ENCODE peak calls at places on chromosomes 12 and 14, in eight cellular contexts. One of them, this sample, is unnamed.

GRCh38 chr12:356276-356988 is 32.7 kb downstream of the KDM5A start:
- DNase-seq in HS-27A: no peak
- DNase-seq in mucosa of gallbladder: no peak
- DNase-seq in progenitor cell of endocrine pancreas: no peak
- DNase-seq in heart left ventricle: no peak
- DNase-seq in stimulated activated naive B cell treated with anti-CD40 and anti-IgM and Interleukin-4, amounts not matched to agents 10 μg/mL and 1 μg/mL and 100 μg/mL, for 72 hours: no peak
- DNase-seq in RPMI7951: peak
- DNase-seq in NCI-H2107: no peak
- DNase-seq in this sample: no peak

GRCh38 chr12:60805340-60805739 is 1209.5 kb downstream of the SLC16A7 start:
- DNase-seq in RPMI7951: no peak
- DNase-seq in mucosa of gallbladder: no peak
- DNase-seq in HS-27A: no peak
- DNase-seq in stimulated activated naive B cell treated with anti-CD40 and anti-IgM and Interleukin-4, amounts not matched to agents 10 μg/mL and 1 μg/mL and 100 μg/mL, for 72 hours: no peak
- DNase-seq in progenitor cell of endocrine pancreas: no peak
- DNase-seq in NCI-H2107: no peak
- DNase-seq in heart left ventricle: no peak
- DNase-seq in this sample: no peak

GRCh38 chr12:9702239-9702638 is 30.7 kb downstream of the CLECL1 start:
- DNase-seq in stimulated activated naive B cell treated with anti-CD40 and anti-IgM and Interleukin-4, amounts not matched to agents 10 μg/mL and 1 μg/mL and 100 μg/mL, for 72 hours: no peak
- DNase-seq in RPMI7951: no peak
- DNase-seq in heart left ventricle: no peak
- DNase-seq in progenitor cell of endocrine pancreas: no peak
- DNase-seq in NCI-H2107: no peak
- DNase-seq in mucosa of gallbladder: no peak
- DNase-seq in HS-27A: no peak
- DNase-seq in this sample: no peak

GRCh38 chr14:53744846-53745245 is 211.8 kb downstream of the BMP4 start:
- DNase-seq in mucosa of gallbladder: no peak
- DNase-seq in heart left ventricle: no peak
- DNase-seq in progenitor cell of endocrine pancreas: no peak
- DNase-seq in NCI-H2107: no peak
- DNase-seq in HS-27A: no peak
- DNase-seq in stimulated activated naive B cell treated with anti-CD40 and anti-IgM and Interleukin-4, amounts not matched to agents 10 μg/mL and 1 μg/mL and 100 μg/mL, for 72 hours: no peak
- DNase-seq in RPMI7951: no peak
- DNase-seq in this sample: no peak

GRCh38 chr12:109264095-109264942 is 44.8 kb downstream of the FOXN4 start:
- DNase-seq in HS-27A: no peak
- DNase-seq in RPMI7951: peak
- DNase-seq in NCI-H2107: peak
- DNase-seq in stimulated activated naive B cell treated with anti-CD40 and anti-IgM and Interleukin-4, amounts not matched to agents 10 μg/mL and 1 μg/mL and 100 μg/mL, for 72 hours: no peak
- DNase-seq in heart left ventricle: peak
- DNase-seq in mucosa of gallbladder: peak
- DNase-seq in progenitor cell of endocrine pancreas: peak
- DNase-seq in this sample: peak

GRCh38 chr14:91350813-91351507 is 66.7 kb downstream of the CCDC88C start:
- DNase-seq in heart left ventricle: no peak
- DNase-seq in mucosa of gallbladder: no peak
- DNase-seq in NCI-H2107: no peak
- DNase-seq in stimulated activated naive B cell treated with anti-CD40 and anti-IgM and Interleukin-4, amounts not matched to agents 10 μg/mL and 1 μg/mL and 100 μg/mL, for 72 hours: no peak
- DNase-seq in progenitor cell of endocrine pancreas: no peak
- DNase-seq in RPMI7951: no peak
- DNase-seq in HS-27A: no peak
- DNase-seq in this sample: no peak

GRCh38 chr12:6178981-6179761 is 21.0 kb upstream of the CD9 start:
- DNase-seq in progenitor cell of endocrine pancreas: no peak
- DNase-seq in heart left ventricle: no peak
- DNase-seq in mucosa of gallbladder: no peak
- DNase-seq in HS-27A: no peak
- DNase-seq in NCI-H2107: no peak
- DNase-seq in RPMI7951: peak
- DNase-seq in stimulated activated naive B cell treated with anti-CD40 and anti-IgM and Interleukin-4, amounts not matched to agents 10 μg/mL and 1 μg/mL and 100 μg/mL, for 72 hours: no peak
- DNase-seq in this sample: no peak

GRCh38 chr12:48296586-48297396 is 53.9 kb downstream of the ZNF641 start:
- DNase-seq in heart left ventricle: peak
- DNase-seq in HS-27A: no peak
- DNase-seq in mucosa of gallbladder: peak
- DNase-seq in NCI-H2107: peak
- DNase-seq in RPMI7951: peak
- DNase-seq in progenitor cell of endocrine pancreas: peak
- DNase-seq in stimulated activated naive B cell treated with anti-CD40 and anti-IgM and Interleukin-4, amounts not matched to agents 10 μg/mL and 1 μg/mL and 100 μg/mL, for 72 hours: peak
- DNase-seq in this sample: no peak

GRCh38 chr14:86003998-86004397 is 474.1 kb downstream of the FLRT2 start:
- DNase-seq in RPMI7951: no peak
- DNase-seq in HS-27A: no peak
- DNase-seq in heart left ventricle: no peak
- DNase-seq in NCI-H2107: no peak
- DNase-seq in progenitor cell of endocrine pancreas: no peak
- DNase-seq in mucosa of gallbladder: no peak
- DNase-seq in stimulated activated naive B cell treated with anti-CD40 and anti-IgM and Interleukin-4, amounts not matched to agents 10 μg/mL and 1 μg/mL and 100 μg/mL, for 72 hours: no peak
- DNase-seq in this sample: no peak

GRCh38 chr14:67420102-67420739 is 8.3 kb upstream of the PLEK2 start:
- DNase-seq in progenitor cell of endocrine pancreas: no peak
- DNase-seq in heart left ventricle: no peak
- DNase-seq in NCI-H2107: no peak
- DNase-seq in stimulated activated naive B cell treated with anti-CD40 and anti-IgM and Interleukin-4, amounts not matched to agents 10 μg/mL and 1 μg/mL and 100 μg/mL, for 72 hours: no peak
- DNase-seq in HS-27A: no peak
- DNase-seq in RPMI7951: no peak
- DNase-seq in mucosa of gallbladder: no peak
- DNase-seq in this sample: no peak

GRCh38 chr12:85805654-85806053 is 30.6 kb downstream of the RASSF9 start:
- DNase-seq in NCI-H2107: no peak
- DNase-seq in HS-27A: no peak
- DNase-seq in heart left ventricle: peak
- DNase-seq in RPMI7951: peak
- DNase-seq in stimulated activated naive B cell treated with anti-CD40 and anti-IgM and Interleukin-4, amounts not matched to agents 10 μg/mL and 1 μg/mL and 100 μg/mL, for 72 hours: no peak
- DNase-seq in progenitor cell of endocrine pancreas: no peak
- DNase-seq in mucosa of gallbladder: no peak
- DNase-seq in this sample: peak

GRCh38 chr12:34396006-34396860 is 373.9 kb downstream of the ALG10 start:
- DNase-seq in NCI-H2107: no peak
- DNase-seq in progenitor cell of endocrine pancreas: peak
- DNase-seq in HS-27A: no peak
- DNase-seq in RPMI7951: no peak
- DNase-seq in mucosa of gallbladder: peak
- DNase-seq in stimulated activated naive B cell treated with anti-CD40 and anti-IgM and Interleukin-4, amounts not matched to agents 10 μg/mL and 1 μg/mL and 100 μg/mL, for 72 hours: no peak
- DNase-seq in heart left ventricle: no peak
- DNase-seq in this sample: no peak

GRCh38 chr12:14442221-14442881 is 76.9 kb downstream of the ATF7IP start:
- DNase-seq in progenitor cell of endocrine pancreas: no peak
- DNase-seq in stimulated activated naive B cell treated with anti-CD40 and anti-IgM and Interleukin-4, amounts not matched to agents 10 μg/mL and 1 μg/mL and 100 μg/mL, for 72 hours: no peak
- DNase-seq in mucosa of gallbladder: no peak
- DNase-seq in NCI-H2107: no peak
- DNase-seq in heart left ventricle: no peak
- DNase-seq in RPMI7951: no peak
- DNase-seq in HS-27A: no peak
- DNase-seq in this sample: no peak

GRCh38 chr14:103155013-103155412 is 31.8 kb downstream of the TNFAIP2 start:
- DNase-seq in NCI-H2107: no peak
- DNase-seq in RPMI7951: peak
- DNase-seq in progenitor cell of endocrine pancreas: no peak
- DNase-seq in heart left ventricle: peak
- DNase-seq in stimulated activated naive B cell treated with anti-CD40 and anti-IgM and Interleukin-4, amounts not matched to agents 10 μg/mL and 1 μg/mL and 100 μg/mL, for 72 hours: no peak
- DNase-seq in HS-27A: peak
- DNase-seq in mucosa of gallbladder: peak
- DNase-seq in this sample: peak

GRCh38 chr12:52032431-52032796 is 18.8 kb upstream of the NR4A1 start:
- DNase-seq in HS-27A: no peak
- DNase-seq in mucosa of gallbladder: peak
- DNase-seq in heart left ventricle: peak
- DNase-seq in stimulated activated naive B cell treated with anti-CD40 and anti-IgM and Interleukin-4, amounts not matched to agents 10 μg/mL and 1 μg/mL and 100 μg/mL, for 72 hours: no peak
- DNase-seq in RPMI7951: peak
- DNase-seq in NCI-H2107: no peak
- DNase-seq in progenitor cell of endocrine pancreas: no peak
- DNase-seq in this sample: peak

GRCh38 chr12:8678661-8679111 is 16.1 kb upstream of the MFAP5 start:
- DNase-seq in progenitor cell of endocrine pancreas: no peak
- DNase-seq in NCI-H2107: no peak
- DNase-seq in heart left ventricle: no peak
- DNase-seq in RPMI7951: no peak
- DNase-seq in HS-27A: no peak
- DNase-seq in mucosa of gallbladder: no peak
- DNase-seq in stimulated activated naive B cell treated with anti-CD40 and anti-IgM and Interleukin-4, amounts not matched to agents 10 μg/mL and 1 μg/mL and 100 μg/mL, for 72 hours: no peak
- DNase-seq in this sample: no peak

GRCh38 chr14:100784523-100785337 is 41.2 kb upstream of the MEG3 start:
- DNase-seq in NCI-H2107: no peak
- DNase-seq in heart left ventricle: no peak
- DNase-seq in stimulated activated naive B cell treated with anti-CD40 and anti-IgM and Interleukin-4, amounts not matched to agents 10 μg/mL and 1 μg/mL and 100 μg/mL, for 72 hours: no peak
- DNase-seq in HS-27A: no peak
- DNase-seq in progenitor cell of endocrine pancreas: no peak
- DNase-seq in mucosa of gallbladder: no peak
- DNase-seq in RPMI7951: no peak
- DNase-seq in this sample: no peak

GRCh38 chr12:52753283-52753682 is 23.9 kb downstream of the KRT76 start:
- DNase-seq in HS-27A: no peak
- DNase-seq in mucosa of gallbladder: no peak
- DNase-seq in heart left ventricle: no peak
- DNase-seq in NCI-H2107: no peak
- DNase-seq in RPMI7951: no peak
- DNase-seq in stimulated activated naive B cell treated with anti-CD40 and anti-IgM and Interleukin-4, amounts not matched to agents 10 μg/mL and 1 μg/mL and 100 μg/mL, for 72 hours: no peak
- DNase-seq in progenitor cell of endocrine pancreas: no peak
- DNase-seq in this sample: no peak

GRCh38 chr14:62117718-62118164 is 355.5 kb downstream of the SNAPC1 start:
- DNase-seq in RPMI7951: no peak
- DNase-seq in NCI-H2107: no peak
- DNase-seq in heart left ventricle: no peak
- DNase-seq in mucosa of gallbladder: no peak
- DNase-seq in stimulated activated naive B cell treated with anti-CD40 and anti-IgM and Interleukin-4, amounts not matched to agents 10 μg/mL and 1 μg/mL and 100 μg/mL, for 72 hours: no peak
- DNase-seq in HS-27A: no peak
- DNase-seq in progenitor cell of endocrine pancreas: no peak
- DNase-seq in this sample: no peak

GRCh38 chr12:46357438-46358324 is 14.9 kb downstream of the SLC38A2 start:
- DNase-seq in mucosa of gallbladder: no peak
- DNase-seq in NCI-H2107: no peak
- DNase-seq in RPMI7951: peak
- DNase-seq in heart left ventricle: no peak
- DNase-seq in stimulated activated naive B cell treated with anti-CD40 and anti-IgM and Interleukin-4, amounts not matched to agents 10 μg/mL and 1 μg/mL and 100 μg/mL, for 72 hours: no peak
- DNase-seq in HS-27A: peak
- DNase-seq in progenitor cell of endocrine pancreas: no peak
- DNase-seq in this sample: no peak

GRCh38 chr14:102727336-102728095 is 49.7 kb upstream of the TRAF3 start:
- DNase-seq in heart left ventricle: no peak
- DNase-seq in NCI-H2107: no peak
- DNase-seq in mucosa of gallbladder: no peak
- DNase-seq in RPMI7951: no peak
- DNase-seq in stimulated activated naive B cell treated with anti-CD40 and anti-IgM and Interleukin-4, amounts not matched to agents 10 μg/mL and 1 μg/mL and 100 μg/mL, for 72 hours: no peak
- DNase-seq in HS-27A: no peak
- DNase-seq in progenitor cell of endocrine pancreas: no peak
- DNase-seq in this sample: no peak

GRCh38 chr14:92259613-92260357 is 63.2 kb upstream of the SLC24A4 start:
- DNase-seq in progenitor cell of endocrine pancreas: no peak
- DNase-seq in stimulated activated naive B cell treated with anti-CD40 and anti-IgM and Interleukin-4, amounts not matched to agents 10 μg/mL and 1 μg/mL and 100 μg/mL, for 72 hours: peak
- DNase-seq in heart left ventricle: no peak
- DNase-seq in HS-27A: no peak
- DNase-seq in mucosa of gallbladder: no peak
- DNase-seq in RPMI7951: no peak
- DNase-seq in NCI-H2107: no peak
- DNase-seq in this sample: no peak

GRCh38 chr12:53827306-53827705 is 75.5 kb upstream of the CISTR start:
- DNase-seq in progenitor cell of endocrine pancreas: no peak
- DNase-seq in mucosa of gallbladder: no peak
- DNase-seq in stimulated activated naive B cell treated with anti-CD40 and anti-IgM and Interleukin-4, amounts not matched to agents 10 μg/mL and 1 μg/mL and 100 μg/mL, for 72 hours: no peak
- DNase-seq in RPMI7951: no peak
- DNase-seq in heart left ventricle: no peak
- DNase-seq in HS-27A: no peak
- DNase-seq in NCI-H2107: no peak
- DNase-seq in this sample: no peak

GRCh38 chr14:103905861-103906456 is 22.3 kb upstream of the TDRD9 start:
- DNase-seq in stimulated activated naive B cell treated with anti-CD40 and anti-IgM and Interleukin-4, amounts not matched to agents 10 μg/mL and 1 μg/mL and 100 μg/mL, for 72 hours: no peak
- DNase-seq in heart left ventricle: no peak
- DNase-seq in mucosa of gallbladder: no peak
- DNase-seq in NCI-H2107: no peak
- DNase-seq in RPMI7951: no peak
- DNase-seq in progenitor cell of endocrine pancreas: no peak
- DNase-seq in HS-27A: no peak
- DNase-seq in this sample: no peak

GRCh38 chr12:54175130-54175963 is 13.4 kb downstream of the SMUG1 start:
- DNase-seq in NCI-H2107: no peak
- DNase-seq in RPMI7951: no peak
- DNase-seq in mucosa of gallbladder: no peak
- DNase-seq in HS-27A: no peak
- DNase-seq in stimulated activated naive B cell treated with anti-CD40 and anti-IgM and Interleukin-4, amounts not matched to agents 10 μg/mL and 1 μg/mL and 100 μg/mL, for 72 hours: no peak
- DNase-seq in heart left ventricle: no peak
- DNase-seq in progenitor cell of endocrine pancreas: no peak
- DNase-seq in this sample: no peak

GRCh38 chr12:42725839-42726238 is 136.3 kb upstream of the PRICKLE1 start:
- DNase-seq in mucosa of gallbladder: no peak
- DNase-seq in stimulated activated naive B cell treated with anti-CD40 and anti-IgM and Interleukin-4, amounts not matched to agents 10 μg/mL and 1 μg/mL and 100 μg/mL, for 72 hours: no peak
- DNase-seq in NCI-H2107: no peak
- DNase-seq in HS-27A: peak
- DNase-seq in progenitor cell of endocrine pancreas: no peak
- DNase-seq in heart left ventricle: no peak
- DNase-seq in RPMI7951: peak
- DNase-seq in this sample: peak

GRCh38 chr12:112837629-112838191 is 46.2 kb downstream of the RPH3A start:
- DNase-seq in mucosa of gallbladder: no peak
- DNase-seq in heart left ventricle: no peak
- DNase-seq in NCI-H2107: no peak
- DNase-seq in RPMI7951: peak
- DNase-seq in progenitor cell of endocrine pancreas: no peak
- DNase-seq in HS-27A: no peak
- DNase-seq in stimulated activated naive B cell treated with anti-CD40 and anti-IgM and Interleukin-4, amounts not matched to agents 10 μg/mL and 1 μg/mL and 100 μg/mL, for 72 hours: no peak
- DNase-seq in this sample: no peak

GRCh38 chr12:6201199-6201608 is 1.0 kb downstream of the CD9 start:
- DNase-seq in mucosa of gallbladder: no peak
- DNase-seq in RPMI7951: no peak
- DNase-seq in NCI-H2107: no peak
- DNase-seq in heart left ventricle: no peak
- DNase-seq in HS-27A: no peak
- DNase-seq in stimulated activated naive B cell treated with anti-CD40 and anti-IgM and Interleukin-4, amounts not matched to agents 10 μg/mL and 1 μg/mL and 100 μg/mL, for 72 hours: no peak
- DNase-seq in progenitor cell of endocrine pancreas: no peak
- DNase-seq in this sample: peak

GRCh38 chr12:111756196-111756595 is 10.5 kb upstream of the ALDH2 start:
- DNase-seq in stimulated activated naive B cell treated with anti-CD40 and anti-IgM and Interleukin-4, amounts not matched to agents 10 μg/mL and 1 μg/mL and 100 μg/mL, for 72 hours: no peak
- DNase-seq in HS-27A: no peak
- DNase-seq in heart left ventricle: no peak
- DNase-seq in mucosa of gallbladder: no peak
- DNase-seq in RPMI7951: no peak
- DNase-seq in progenitor cell of endocrine pancreas: no peak
- DNase-seq in NCI-H2107: no peak
- DNase-seq in this sample: no peak

GRCh38 chr12:21220266-21220665 is 89.3 kb downstream of the SLCO1B1 start:
- DNase-seq in heart left ventricle: no peak
- DNase-seq in mucosa of gallbladder: no peak
- DNase-seq in NCI-H2107: no peak
- DNase-seq in stimulated activated naive B cell treated with anti-CD40 and anti-IgM and Interleukin-4, amounts not matched to agents 10 μg/mL and 1 μg/mL and 100 μg/mL, for 72 hours: no peak
- DNase-seq in progenitor cell of endocrine pancreas: no peak
- DNase-seq in RPMI7951: no peak
- DNase-seq in HS-27A: no peak
- DNase-seq in this sample: no peak

GRCh38 chr14:102982852-102983470 is 60.5 kb downstream of the AMN start:
- DNase-seq in stimulated activated naive B cell treated with anti-CD40 and anti-IgM and Interleukin-4, amounts not matched to agents 10 μg/mL and 1 μg/mL and 100 μg/mL, for 72 hours: no peak
- DNase-seq in progenitor cell of endocrine pancreas: no peak
- DNase-seq in NCI-H2107: no peak
- DNase-seq in heart left ventricle: no peak
- DNase-seq in RPMI7951: no peak
- DNase-seq in HS-27A: no peak
- DNase-seq in mucosa of gallbladder: no peak
- DNase-seq in this sample: no peak

GRCh38 chr14:54567634-54568561 is 970 bp downstream of the SAMD4A start:
- DNase-seq in mucosa of gallbladder: peak
- DNase-seq in progenitor cell of endocrine pancreas: peak
- DNase-seq in stimulated activated naive B cell treated with anti-CD40 and anti-IgM and Interleukin-4, amounts not matched to agents 10 μg/mL and 1 μg/mL and 100 μg/mL, for 72 hours: peak
- DNase-seq in HS-27A: no peak
- DNase-seq in NCI-H2107: peak
- DNase-seq in RPMI7951: peak
- DNase-seq in heart left ventricle: peak
- DNase-seq in this sample: peak

GRCh38 chr14:93909429-93910128 is 17.6 kb upstream of the FAM181A start:
- DNase-seq in NCI-H2107: no peak
- DNase-seq in RPMI7951: no peak
- DNase-seq in progenitor cell of endocrine pancreas: no peak
- DNase-seq in heart left ventricle: no peak
- DNase-seq in HS-27A: no peak
- DNase-seq in stimulated activated naive B cell treated with anti-CD40 and anti-IgM and Interleukin-4, amounts not matched to agents 10 μg/mL and 1 μg/mL and 100 μg/mL, for 72 hours: no peak
- DNase-seq in mucosa of gallbladder: peak
- DNase-seq in this sample: peak

GRCh38 chr12:131882804-131883520 is 11.5 kb upstream of the ULK1 start:
- DNase-seq in NCI-H2107: no peak
- DNase-seq in mucosa of gallbladder: no peak
- DNase-seq in HS-27A: no peak
- DNase-seq in heart left ventricle: no peak
- DNase-seq in stimulated activated naive B cell treated with anti-CD40 and anti-IgM and Interleukin-4, amounts not matched to agents 10 μg/mL and 1 μg/mL and 100 μg/mL, for 72 hours: no peak
- DNase-seq in progenitor cell of endocrine pancreas: no peak
- DNase-seq in RPMI7951: no peak
- DNase-seq in this sample: no peak